ENCODE peak calls at places on chromosomes 16 and 17, in four cellular contexts. X, F, Y and E are unnamed samples.

GRCh38 chr16:23072769-23073549 is 76.3 kb downstream of the USP31 start:
- ATAC-seq in X (no peak), F (peak; percentile 76), Y (no peak), E (no peak)

GRCh38 chr16:84909686-84910085 is 89.9 kb downstream of the CRISPLD2 start:
- ATAC-seq in X (no peak), F (no peak), Y (no peak), E (no peak)

GRCh38 chr16:31094088-31094423 is 541 bp downstream of the VKORC1 start:
- ATAC-seq in X (no peak), F (peak; percentile 1), Y (peak; percentile 43), E (peak; percentile 2)

GRCh38 chr17:76917829-76918228 is 49.6 kb downstream of the MGAT5B start:
- ATAC-seq in X (no peak), F (no peak), Y (no peak), E (no peak)

GRCh38 chr16:30958164-30959083 is 870 bp downstream of the SETD1A start:
- ATAC-seq in X (no peak), F (peak; percentile 21), Y (no peak), E (peak; percentile 23)

GRCh38 chr16:49859139-49859947 is 3.4 kb upstream of the ZNF423 start:
- ATAC-seq in X (no peak), F (no peak), Y (peak; percentile 45), E (no peak)

GRCh38 chr17:10616502-10617119 is 40.5 kb downstream of the MYH3 start:
- ATAC-seq in X (peak; percentile 75), F (peak; percentile 68), Y (peak; percentile 78), E (peak; percentile 74)

GRCh38 chr16:49632111-49632797 is 223.7 kb downstream of the ZNF423 start:
- ATAC-seq in X (no peak), F (no peak), Y (no peak), E (no peak)

GRCh38 chr17:19731626-19732025 is 15.2 kb upstream of the SLC47A2 start:
- ATAC-seq in X (no peak), F (no peak), Y (no peak), E (no peak)

GRCh38 chr16:82633964-82634600 is 7.3 kb downstream of the CDH13 start:
- ATAC-seq in X (no peak), F (peak; percentile 77), Y (no peak), E (no peak)

GRCh38 chr17:63189082-63189481 is 223.0 kb downstream of the TANC2 start:
- ATAC-seq in X (peak; percentile 10), F (peak; percentile 53), Y (no peak), E (no peak)

GRCh38 chr17:5023588-5024147 is 11.6 kb downstream of the SLC52A1 start:
- ATAC-seq in X (no peak), F (no peak), Y (peak; percentile 20), E (no peak)

GRCh38 chr17:2122641-2123302 is 67.9 kb downstream of the HIC1 start:
- ATAC-seq in X (no peak), F (peak; percentile 58), Y (peak; percentile 88), E (peak; percentile 87)

GRCh38 chr16:13863075-13863765 is 56.7 kb upstream of the ERCC4 start:
- ATAC-seq in X (no peak), F (no peak), Y (no peak), E (no peak)

GRCh38 chr17:27974045-27974436 is 68.4 kb upstream of the NLK start:
- ATAC-seq in X (no peak), F (no peak), Y (no peak), E (no peak)

GRCh38 chr16:69107311-69107962 is 2.0 kb downstream of the HAS3 start:
- ATAC-seq in X (no peak), F (peak; percentile 13), Y (no peak), E (no peak)

GRCh38 chr17:38883592-38884526 is 14.0 kb downstream of the LASP1 start:
- ATAC-seq in X (no peak), F (no peak), Y (peak; percentile 35), E (no peak)

GRCh38 chr17:73657473-73658116 is 13.3 kb upstream of the SDK2 start:
- ATAC-seq in X (no peak), F (peak; percentile 62), Y (peak; percentile 45), E (no peak)

GRCh38 chr16:84367297-84367680 is 1.0 kb upstream of the ATP2C2 start:
- ATAC-seq in X (no peak), F (no peak), Y (no peak), E (no peak)

GRCh38 chr17:40074871-40075215 is 12.1 kb downstream of the THRA start:
- ATAC-seq in X (no peak), F (no peak), Y (peak; percentile 45), E (no peak)

GRCh38 chr16:71479420-71479819 is 9.7 kb downstream of the ZNF19 start:
- ATAC-seq in X (no peak), F (no peak), Y (no peak), E (no peak)

GRCh38 chr17:45794840-45795239 is 10.7 kb downstream of the CRHR1 start:
- ATAC-seq in X (no peak), F (no peak), Y (no peak), E (no peak)